ENCODE peak calls at places on chromosomes 13 and 19, in four cellular contexts. V is heart right ventricle, F is pancreas, C is activated B cell treated with CpG ODN at 0.5 μM for 24 hours. X is an unnamed sample.

GRCh38 chr19:31220540-31220939 is 128.7 kb downstream of the TSHZ3 start:
- DNase-seq in V (no peak), C (no peak), F (no peak), X (no peak)

GRCh38 chr13:24834902-24835510 is 71.0 kb downstream of the RNF17 start:
- DNase-seq in C (no peak), F (no peak), V (no peak), X (no peak)

GRCh38 chr19:42129399-42130253 is 2.6 kb downstream of the POU2F2 start:
- DNase-seq in C (peak), F (no peak), V (peak), X (no peak)

GRCh38 chr13:99290890-99291289 is 16.3 kb downstream of the GPR183 start:
- DNase-seq in C (no peak), V (no peak), F (no peak), X (no peak)

GRCh38 chr13:28730762-28731161 is 12.0 kb upstream of the SLC46A3 start:
- DNase-seq in F (no peak), V (no peak), C (no peak), X (no peak)

GRCh38 chr19:6334490-6335285 is 1.3 kb upstream of the ACER1 start:
- DNase-seq in F (no peak), C (no peak), V (no peak), X (no peak)

GRCh38 chr19:33212773-33213172 is 12.9 kb downstream of the SLC7A10 start:
- DNase-seq in V (no peak), C (no peak), F (no peak), X (no peak)

GRCh38 chr13:58142952-58143351 is 511.4 kb downstream of the PCDH17 start:
- DNase-seq in F (no peak), V (no peak), C (no peak), X (no peak)

GRCh38 chr13:108987488-108987887 is 358.1 kb downstream of the MYO16 start:
- DNase-seq in V (no peak), C (no peak), F (no peak), X (no peak)

GRCh38 chr19:7636691-7637373 is at the start of gene STXBP2:
- DNase-seq in F (peak), V (peak), C (peak), X (peak)

GRCh38 chr19:1649706-1650626 is 2.4 kb downstream of the TCF3 start:
- DNase-seq in C (no peak), F (no peak), V (no peak), X (no peak)

GRCh38 chr19:1648926-1649541 is 3.4 kb downstream of the TCF3 start:
- DNase-seq in C (peak), V (no peak), F (no peak), X (no peak)

GRCh38 chr19:1651548-1652394 is 644 bp downstream of the TCF3 start:
- DNase-seq in V (peak), C (peak), F (peak), X (no peak)

GRCh38 chr19:1651061-1651547 is 1.3 kb downstream of the TCF3 start:
- DNase-seq in F (no peak), V (no peak), C (peak), X (no peak)

GRCh38 chr19:1650627-1651009 is 1.8 kb downstream of the TCF3 start:
- DNase-seq in V (no peak), F (no peak), C (no peak), X (no peak)
- TF ChIP-seq CTCF in V (no peak), F (no peak), C (no peak), X (no peak)

DNA sequence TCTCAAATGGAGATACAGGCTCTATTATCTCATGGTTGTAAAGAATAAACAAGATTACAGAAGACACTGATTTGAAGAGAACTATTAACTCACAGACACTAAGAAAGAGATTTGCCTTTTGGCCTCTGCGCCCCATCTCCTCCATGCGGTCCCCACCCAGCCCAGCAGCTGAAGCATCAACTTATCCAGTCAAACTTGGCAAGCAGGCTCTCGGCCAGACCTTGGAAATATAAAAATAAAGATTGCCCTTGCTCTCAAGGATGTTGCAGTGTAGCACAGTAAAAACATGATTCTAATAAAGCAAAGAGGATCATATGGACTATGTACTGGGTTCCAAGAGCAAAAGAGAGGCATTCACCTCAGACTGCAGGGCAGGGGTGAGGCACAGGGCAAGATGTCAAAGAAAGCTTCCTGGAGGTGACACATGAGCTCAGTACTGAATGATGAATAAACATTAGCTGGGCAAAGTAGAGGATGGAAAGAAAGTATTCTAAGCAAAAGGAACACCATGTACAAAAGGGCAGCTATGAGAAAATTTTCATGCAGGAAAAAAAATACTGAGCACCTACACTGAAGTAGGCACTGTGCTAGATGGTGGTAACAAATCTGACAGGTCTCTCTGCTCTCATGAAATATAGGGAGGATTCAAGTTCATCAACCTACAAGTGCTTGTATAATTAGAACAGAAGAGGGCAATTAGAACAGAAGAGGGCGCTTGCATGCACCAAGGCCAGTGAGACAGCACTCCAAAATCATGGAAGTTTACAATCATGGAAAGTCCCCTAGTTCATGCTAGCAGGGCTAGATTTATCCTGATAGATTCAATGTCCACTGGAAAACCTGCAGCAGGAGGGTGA is 85.0 kb downstream of the SACS start:
- DNase-seq in F (no peak), V (no peak), C (no peak), X (no peak)
- TF ChIP-seq CTCF in F (no peak), V (no peak), C (no peak), X (no peak)

GRCh38 chr19:49664171-49665070 is 1.2 kb downstream of the IRF3 start:
- DNase-seq in C (peak), F (peak), V (peak), X (peak)
- TF ChIP-seq CTCF in C (no peak), F (no peak), V (no peak), X (no peak)

DNA sequence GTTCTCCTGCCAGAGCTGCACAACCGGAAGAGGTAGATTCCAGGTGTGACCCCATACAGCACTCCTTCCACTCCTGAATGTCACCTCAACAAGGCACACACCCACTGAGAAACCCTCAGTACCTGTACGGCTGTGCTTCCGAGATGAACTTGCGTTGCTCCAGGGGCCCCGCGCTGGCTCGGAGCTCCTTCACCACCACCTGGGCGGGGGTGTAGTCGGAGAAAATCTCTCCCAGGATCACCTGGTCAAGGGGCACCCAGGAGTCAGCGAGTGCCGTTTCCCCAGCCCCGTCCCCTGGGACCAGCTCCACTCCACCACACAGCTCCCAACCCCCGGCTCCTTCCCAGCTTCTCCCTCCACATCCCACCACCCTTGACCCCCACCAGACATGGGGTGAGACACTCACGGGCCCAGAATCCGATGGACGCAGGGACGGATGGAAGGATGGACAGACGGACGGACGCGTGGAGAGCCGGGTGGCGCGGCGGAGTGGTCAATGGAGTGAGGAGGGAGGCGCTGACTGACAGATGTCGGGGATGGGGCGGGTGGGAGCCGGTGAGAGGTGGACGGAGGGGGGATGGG is 2.8 kb downstream of the LMTK3 start:
- DNase-seq in F (no peak), C (no peak), V (no peak), X (no peak)
- TF ChIP-seq CTCF in F (no peak), C (no peak), V (no peak), X (no peak)

GRCh38 chr19:58572818-58573657 is at the start of gene MZF1:
- DNase-seq in V (peak), F (peak), C (peak), X (peak)
- TF ChIP-seq CTCF in V (no peak), F (no peak), C (no peak), X (no peak)

X was measured in Calu3.